ENCODE peak calls at places on chromosome 7, in ten cellular contexts. One of them, this sample, is unnamed.
A peak's percentile ranks its signal among the peaks of the same experiment; 100 is the strongest.

GRCh38 chr7:84251183-84251845 is 56.7 kb upstream of the SEMA3A start:
- DNase-seq in Right ventricle myocardium superior: no peak
- DNase-seq in HEK293T: no peak
- DNase-seq in CD4-positive, CD25-positive, alpha-beta regulatory T cell: no peak
- DNase-seq in foreskin fibroblast: peak; percentile 56
- DNase-seq in lower lobe of right lung: no peak
- DNase-seq in glomerular endothelial cell: no peak
- DNase-seq in stimulated activated CD8-positive, alpha-beta memory T cell treated with anti-CD3 and anti-CD28 coated beads, Interleukin-2, amount 100 ng/mL, for 1 hour: no peak
- DNase-seq in ecto neural progenitor cell: no peak
- DNase-seq in non-pigmented ciliary epithelial cell: peak; percentile 78
- DNase-seq in this sample: peak; percentile 91

GRCh38 chr7:71843677-71844076 is 568.5 kb downstream of the CALN1 start:
- DNase-seq in Right ventricle myocardium superior: no peak
- DNase-seq in HEK293T: no peak
- DNase-seq in CD4-positive, CD25-positive, alpha-beta regulatory T cell: no peak
- DNase-seq in foreskin fibroblast: no peak
- DNase-seq in lower lobe of right lung: no peak
- DNase-seq in glomerular endothelial cell: no peak
- DNase-seq in stimulated activated CD8-positive, alpha-beta memory T cell treated with anti-CD3 and anti-CD28 coated beads, Interleukin-2, amount 100 ng/mL, for 1 hour: no peak
- DNase-seq in ecto neural progenitor cell: no peak
- DNase-seq in non-pigmented ciliary epithelial cell: no peak
- DNase-seq in this sample: no peak

GRCh38 chr7:29207469-29207868 is 12.9 kb downstream of the CHN2 start:
- DNase-seq in Right ventricle myocardium superior: no peak
- DNase-seq in HEK293T: no peak
- DNase-seq in CD4-positive, CD25-positive, alpha-beta regulatory T cell: no peak
- DNase-seq in foreskin fibroblast: no peak
- DNase-seq in lower lobe of right lung: no peak
- DNase-seq in glomerular endothelial cell: no peak
- DNase-seq in stimulated activated CD8-positive, alpha-beta memory T cell treated with anti-CD3 and anti-CD28 coated beads, Interleukin-2, amount 100 ng/mL, for 1 hour: no peak
- DNase-seq in ecto neural progenitor cell: no peak
- DNase-seq in non-pigmented ciliary epithelial cell: no peak
- DNase-seq in this sample: no peak

GRCh38 chr7:115728518-115728917 is 302.0 kb downstream of the TFEC start:
- DNase-seq in Right ventricle myocardium superior: no peak
- DNase-seq in HEK293T: peak; percentile 37
- DNase-seq in CD4-positive, CD25-positive, alpha-beta regulatory T cell: no peak
- DNase-seq in foreskin fibroblast: no peak
- DNase-seq in lower lobe of right lung: no peak
- DNase-seq in glomerular endothelial cell: no peak
- DNase-seq in stimulated activated CD8-positive, alpha-beta memory T cell treated with anti-CD3 and anti-CD28 coated beads, Interleukin-2, amount 100 ng/mL, for 1 hour: no peak
- DNase-seq in ecto neural progenitor cell: peak; percentile 50
- DNase-seq in non-pigmented ciliary epithelial cell: no peak
- DNase-seq in this sample: no peak

GRCh38 chr7:159010951-159011820 is 133.5 kb downstream of the VIPR2 start:
- DNase-seq in Right ventricle myocardium superior: no peak
- DNase-seq in HEK293T: no peak
- DNase-seq in CD4-positive, CD25-positive, alpha-beta regulatory T cell: no peak
- DNase-seq in foreskin fibroblast: no peak
- DNase-seq in lower lobe of right lung: no peak
- DNase-seq in glomerular endothelial cell: no peak
- DNase-seq in stimulated activated CD8-positive, alpha-beta memory T cell treated with anti-CD3 and anti-CD28 coated beads, Interleukin-2, amount 100 ng/mL, for 1 hour: no peak
- DNase-seq in ecto neural progenitor cell: no peak
- DNase-seq in non-pigmented ciliary epithelial cell: no peak
- DNase-seq in this sample: no peak

GRCh38 chr7:140196361-140197217 is 19.8 kb upstream of the KDM7A start:
- DNase-seq in Right ventricle myocardium superior: peak; percentile 52
- DNase-seq in HEK293T: no peak
- DNase-seq in CD4-positive, CD25-positive, alpha-beta regulatory T cell: no peak
- DNase-seq in foreskin fibroblast: no peak
- DNase-seq in lower lobe of right lung: no peak
- DNase-seq in glomerular endothelial cell: no peak
- DNase-seq in stimulated activated CD8-positive, alpha-beta memory T cell treated with anti-CD3 and anti-CD28 coated beads, Interleukin-2, amount 100 ng/mL, for 1 hour: no peak
- DNase-seq in ecto neural progenitor cell: no peak
- DNase-seq in non-pigmented ciliary epithelial cell: no peak
- DNase-seq in this sample: peak; percentile 62

GRCh38 chr7:102953421-102953820 is 40.6 kb downstream of the LRRC17 start:
- DNase-seq in Right ventricle myocardium superior: no peak
- DNase-seq in HEK293T: no peak
- DNase-seq in CD4-positive, CD25-positive, alpha-beta regulatory T cell: no peak
- DNase-seq in foreskin fibroblast: no peak
- DNase-seq in lower lobe of right lung: no peak
- DNase-seq in glomerular endothelial cell: no peak
- DNase-seq in stimulated activated CD8-positive, alpha-beta memory T cell treated with anti-CD3 and anti-CD28 coated beads, Interleukin-2, amount 100 ng/mL, for 1 hour: no peak
- DNase-seq in ecto neural progenitor cell: no peak
- DNase-seq in non-pigmented ciliary epithelial cell: no peak
- DNase-seq in this sample: no peak

GRCh38 chr7:28301148-28301641 is 111.1 kb upstream of the CREB5 start:
- DNase-seq in Right ventricle myocardium superior: no peak
- DNase-seq in HEK293T: no peak
- DNase-seq in CD4-positive, CD25-positive, alpha-beta regulatory T cell: no peak
- DNase-seq in foreskin fibroblast: peak; percentile 33
- DNase-seq in lower lobe of right lung: peak; percentile 56
- DNase-seq in glomerular endothelial cell: no peak
- DNase-seq in stimulated activated CD8-positive, alpha-beta memory T cell treated with anti-CD3 and anti-CD28 coated beads, Interleukin-2, amount 100 ng/mL, for 1 hour: no peak
- DNase-seq in ecto neural progenitor cell: no peak
- DNase-seq in non-pigmented ciliary epithelial cell: no peak
- DNase-seq in this sample: peak; percentile 24

GRCh38 chr7:12030116-12030515 is 181.0 kb upstream of the TMEM106B start:
- DNase-seq in Right ventricle myocardium superior: no peak
- DNase-seq in HEK293T: no peak
- DNase-seq in CD4-positive, CD25-positive, alpha-beta regulatory T cell: no peak
- DNase-seq in foreskin fibroblast: no peak
- DNase-seq in lower lobe of right lung: no peak
- DNase-seq in glomerular endothelial cell: no peak
- DNase-seq in stimulated activated CD8-positive, alpha-beta memory T cell treated with anti-CD3 and anti-CD28 coated beads, Interleukin-2, amount 100 ng/mL, for 1 hour: no peak
- DNase-seq in ecto neural progenitor cell: no peak
- DNase-seq in non-pigmented ciliary epithelial cell: peak; percentile 60
- DNase-seq in this sample: peak; percentile 35

GRCh38 chr7:108301387-108301786 is 154.8 kb downstream of the NRCAM start:
- DNase-seq in Right ventricle myocardium superior: no peak
- DNase-seq in HEK293T: no peak
- DNase-seq in CD4-positive, CD25-positive, alpha-beta regulatory T cell: no peak
- DNase-seq in foreskin fibroblast: no peak
- DNase-seq in lower lobe of right lung: no peak
- DNase-seq in glomerular endothelial cell: no peak
- DNase-seq in stimulated activated CD8-positive, alpha-beta memory T cell treated with anti-CD3 and anti-CD28 coated beads, Interleukin-2, amount 100 ng/mL, for 1 hour: no peak
- DNase-seq in ecto neural progenitor cell: no peak
- DNase-seq in non-pigmented ciliary epithelial cell: no peak
- DNase-seq in this sample: no peak

GRCh38 chr7:98287486-98287959 is 6.0 kb downstream of the BRI3 start:
- DNase-seq in Right ventricle myocardium superior: no peak
- DNase-seq in HEK293T: no peak
- DNase-seq in CD4-positive, CD25-positive, alpha-beta regulatory T cell: no peak
- DNase-seq in foreskin fibroblast: no peak
- DNase-seq in lower lobe of right lung: peak; percentile 81
- DNase-seq in glomerular endothelial cell: no peak
- DNase-seq in stimulated activated CD8-positive, alpha-beta memory T cell treated with anti-CD3 and anti-CD28 coated beads, Interleukin-2, amount 100 ng/mL, for 1 hour: no peak
- DNase-seq in ecto neural progenitor cell: no peak
- DNase-seq in non-pigmented ciliary epithelial cell: no peak
- DNase-seq in this sample: no peak

GRCh38 chr7:55086413-55087201 is 67.8 kb downstream of the EGFR start:
- DNase-seq in Right ventricle myocardium superior: no peak
- DNase-seq in HEK293T: no peak
- DNase-seq in CD4-positive, CD25-positive, alpha-beta regulatory T cell: no peak
- DNase-seq in foreskin fibroblast: peak; percentile 66
- DNase-seq in lower lobe of right lung: no peak
- DNase-seq in glomerular endothelial cell: no peak
- DNase-seq in stimulated activated CD8-positive, alpha-beta memory T cell treated with anti-CD3 and anti-CD28 coated beads, Interleukin-2, amount 100 ng/mL, for 1 hour: no peak
- DNase-seq in ecto neural progenitor cell: no peak
- DNase-seq in non-pigmented ciliary epithelial cell: no peak
- DNase-seq in this sample: peak; percentile 88

GRCh38 chr7:113209449-113210203 is 91.3 kb upstream of the SMIM30 start:
- DNase-seq in Right ventricle myocardium superior: no peak
- DNase-seq in HEK293T: no peak
- DNase-seq in CD4-positive, CD25-positive, alpha-beta regulatory T cell: no peak
- DNase-seq in foreskin fibroblast: no peak
- DNase-seq in lower lobe of right lung: no peak
- DNase-seq in glomerular endothelial cell: no peak
- DNase-seq in stimulated activated CD8-positive, alpha-beta memory T cell treated with anti-CD3 and anti-CD28 coated beads, Interleukin-2, amount 100 ng/mL, for 1 hour: no peak
- DNase-seq in ecto neural progenitor cell: no peak
- DNase-seq in non-pigmented ciliary epithelial cell: no peak
- DNase-seq in this sample: no peak

GRCh38 chr7:12178317-12178716 is 32.8 kb upstream of the TMEM106B start:
- DNase-seq in Right ventricle myocardium superior: no peak
- DNase-seq in HEK293T: no peak
- DNase-seq in CD4-positive, CD25-positive, alpha-beta regulatory T cell: no peak
- DNase-seq in foreskin fibroblast: no peak
- DNase-seq in lower lobe of right lung: no peak
- DNase-seq in glomerular endothelial cell: no peak
- DNase-seq in stimulated activated CD8-positive, alpha-beta memory T cell treated with anti-CD3 and anti-CD28 coated beads, Interleukin-2, amount 100 ng/mL, for 1 hour: no peak
- DNase-seq in ecto neural progenitor cell: no peak
- DNase-seq in non-pigmented ciliary epithelial cell: no peak
- DNase-seq in this sample: no peak

GRCh38 chr7:116920359-116920758 is 32.9 kb upstream of the ST7 start:
- DNase-seq in Right ventricle myocardium superior: no peak
- DNase-seq in HEK293T: no peak
- DNase-seq in CD4-positive, CD25-positive, alpha-beta regulatory T cell: no peak
- DNase-seq in foreskin fibroblast: no peak
- DNase-seq in lower lobe of right lung: no peak
- DNase-seq in glomerular endothelial cell: no peak
- DNase-seq in stimulated activated CD8-positive, alpha-beta memory T cell treated with anti-CD3 and anti-CD28 coated beads, Interleukin-2, amount 100 ng/mL, for 1 hour: no peak
- DNase-seq in ecto neural progenitor cell: no peak
- DNase-seq in non-pigmented ciliary epithelial cell: no peak
- DNase-seq in this sample: no peak

GRCh38 chr7:155965010-155965409 is 152.7 kb upstream of the SHH start:
- DNase-seq in Right ventricle myocardium superior: no peak
- DNase-seq in HEK293T: no peak
- DNase-seq in CD4-positive, CD25-positive, alpha-beta regulatory T cell: no peak
- DNase-seq in foreskin fibroblast: no peak
- DNase-seq in lower lobe of right lung: no peak
- DNase-seq in glomerular endothelial cell: no peak
- DNase-seq in stimulated activated CD8-positive, alpha-beta memory T cell treated with anti-CD3 and anti-CD28 coated beads, Interleukin-2, amount 100 ng/mL, for 1 hour: no peak
- DNase-seq in ecto neural progenitor cell: no peak
- DNase-seq in non-pigmented ciliary epithelial cell: no peak
- DNase-seq in this sample: no peak

GRCh38 chr7:72030994-72031667 is 381.0 kb downstream of the CALN1 start:
- DNase-seq in Right ventricle myocardium superior: no peak
- DNase-seq in HEK293T: no peak
- DNase-seq in CD4-positive, CD25-positive, alpha-beta regulatory T cell: no peak
- DNase-seq in foreskin fibroblast: no peak
- DNase-seq in lower lobe of right lung: no peak
- DNase-seq in glomerular endothelial cell: no peak
- DNase-seq in stimulated activated CD8-positive, alpha-beta memory T cell treated with anti-CD3 and anti-CD28 coated beads, Interleukin-2, amount 100 ng/mL, for 1 hour: no peak
- DNase-seq in ecto neural progenitor cell: no peak
- DNase-seq in non-pigmented ciliary epithelial cell: no peak
- DNase-seq in this sample: no peak

GRCh38 chr7:70762697-70763096 is 369.2 kb upstream of the GALNT17 start:
- DNase-seq in Right ventricle myocardium superior: no peak
- DNase-seq in HEK293T: no peak
- DNase-seq in CD4-positive, CD25-positive, alpha-beta regulatory T cell: no peak
- DNase-seq in foreskin fibroblast: no peak
- DNase-seq in lower lobe of right lung: no peak
- DNase-seq in glomerular endothelial cell: no peak
- DNase-seq in stimulated activated CD8-positive, alpha-beta memory T cell treated with anti-CD3 and anti-CD28 coated beads, Interleukin-2, amount 100 ng/mL, for 1 hour: no peak
- DNase-seq in ecto neural progenitor cell: no peak
- DNase-seq in non-pigmented ciliary epithelial cell: no peak
- DNase-seq in this sample: no peak

GRCh38 chr7:158865462-158865922 is 9.1 kb downstream of the DYNC2I1 start:
- DNase-seq in Right ventricle myocardium superior: no peak
- DNase-seq in HEK293T: no peak
- DNase-seq in CD4-positive, CD25-positive, alpha-beta regulatory T cell: no peak
- DNase-seq in foreskin fibroblast: peak; percentile 40
- DNase-seq in lower lobe of right lung: no peak
- DNase-seq in glomerular endothelial cell: no peak
- DNase-seq in stimulated activated CD8-positive, alpha-beta memory T cell treated with anti-CD3 and anti-CD28 coated beads, Interleukin-2, amount 100 ng/mL, for 1 hour: no peak
- DNase-seq in ecto neural progenitor cell: no peak
- DNase-seq in non-pigmented ciliary epithelial cell: no peak
- DNase-seq in this sample: no peak

GRCh38 chr7:136549756-136550155 is 318.7 kb upstream of the CHRM2 start:
- DNase-seq in Right ventricle myocardium superior: no peak
- DNase-seq in HEK293T: no peak
- DNase-seq in CD4-positive, CD25-positive, alpha-beta regulatory T cell: no peak
- DNase-seq in foreskin fibroblast: no peak
- DNase-seq in lower lobe of right lung: no peak
- DNase-seq in glomerular endothelial cell: no peak
- DNase-seq in stimulated activated CD8-positive, alpha-beta memory T cell treated with anti-CD3 and anti-CD28 coated beads, Interleukin-2, amount 100 ng/mL, for 1 hour: no peak
- DNase-seq in ecto neural progenitor cell: no peak
- DNase-seq in non-pigmented ciliary epithelial cell: no peak
- DNase-seq in this sample: no peak

GRCh38 chr7:28957064-28957821 is 887 bp downstream of the TRIL start:
- DNase-seq in Right ventricle myocardium superior: peak; percentile 60
- DNase-seq in HEK293T: no peak
- DNase-seq in CD4-positive, CD25-positive, alpha-beta regulatory T cell: no peak
- DNase-seq in foreskin fibroblast: no peak
- DNase-seq in lower lobe of right lung: peak; percentile 52
- DNase-seq in glomerular endothelial cell: no peak
- DNase-seq in stimulated activated CD8-positive, alpha-beta memory T cell treated with anti-CD3 and anti-CD28 coated beads, Interleukin-2, amount 100 ng/mL, for 1 hour: no peak
- DNase-seq in ecto neural progenitor cell: peak; percentile 77
- DNase-seq in non-pigmented ciliary epithelial cell: no peak
- DNase-seq in this sample: no peak

GRCh38 chr7:91193141-91193540 is 71.1 kb upstream of the FZD1 start:
- DNase-seq in Right ventricle myocardium superior: no peak
- DNase-seq in HEK293T: no peak
- DNase-seq in CD4-positive, CD25-positive, alpha-beta regulatory T cell: no peak
- DNase-seq in foreskin fibroblast: peak; percentile 32
- DNase-seq in lower lobe of right lung: no peak
- DNase-seq in glomerular endothelial cell: no peak
- DNase-seq in stimulated activated CD8-positive, alpha-beta memory T cell treated with anti-CD3 and anti-CD28 coated beads, Interleukin-2, amount 100 ng/mL, for 1 hour: no peak
- DNase-seq in ecto neural progenitor cell: no peak
- DNase-seq in non-pigmented ciliary epithelial cell: no peak
- DNase-seq in this sample: no peak

GRCh38 chr7:88791891-88792290 is 3.6 kb downstream of the TEX47 start:
- DNase-seq in Right ventricle myocardium superior: no peak
- DNase-seq in HEK293T: no peak
- DNase-seq in CD4-positive, CD25-positive, alpha-beta regulatory T cell: no peak
- DNase-seq in foreskin fibroblast: no peak
- DNase-seq in lower lobe of right lung: no peak
- DNase-seq in glomerular endothelial cell: no peak
- DNase-seq in stimulated activated CD8-positive, alpha-beta memory T cell treated with anti-CD3 and anti-CD28 coated beads, Interleukin-2, amount 100 ng/mL, for 1 hour: no peak
- DNase-seq in ecto neural progenitor cell: no peak
- DNase-seq in non-pigmented ciliary epithelial cell: no peak
- DNase-seq in this sample: no peak

GRCh38 chr7:100011516-100011915 is 3.9 kb upstream of the ZKSCAN1 start:
- DNase-seq in Right ventricle myocardium superior: no peak
- DNase-seq in HEK293T: no peak
- DNase-seq in CD4-positive, CD25-positive, alpha-beta regulatory T cell: no peak
- DNase-seq in foreskin fibroblast: no peak
- DNase-seq in lower lobe of right lung: no peak
- DNase-seq in glomerular endothelial cell: no peak
- DNase-seq in stimulated activated CD8-positive, alpha-beta memory T cell treated with anti-CD3 and anti-CD28 coated beads, Interleukin-2, amount 100 ng/mL, for 1 hour: no peak
- DNase-seq in ecto neural progenitor cell: no peak
- DNase-seq in non-pigmented ciliary epithelial cell: no peak
- DNase-seq in this sample: no peak

GRCh38 chr7:100900978-100901377 is 5.3 kb upstream of the ACHE start:
- DNase-seq in Right ventricle myocardium superior: no peak
- DNase-seq in HEK293T: no peak
- DNase-seq in CD4-positive, CD25-positive, alpha-beta regulatory T cell: no peak
- DNase-seq in foreskin fibroblast: no peak
- DNase-seq in lower lobe of right lung: no peak
- DNase-seq in glomerular endothelial cell: no peak
- DNase-seq in stimulated activated CD8-positive, alpha-beta memory T cell treated with anti-CD3 and anti-CD28 coated beads, Interleukin-2, amount 100 ng/mL, for 1 hour: no peak
- DNase-seq in ecto neural progenitor cell: no peak
- DNase-seq in non-pigmented ciliary epithelial cell: no peak
- DNase-seq in this sample: no peak

GRCh38 chr7:157662110-157662791 is 325.4 kb downstream of the DNAJB6 start:
- DNase-seq in Right ventricle myocardium superior: no peak
- DNase-seq in HEK293T: no peak
- DNase-seq in CD4-positive, CD25-positive, alpha-beta regulatory T cell: no peak
- DNase-seq in foreskin fibroblast: no peak
- DNase-seq in lower lobe of right lung: no peak
- DNase-seq in glomerular endothelial cell: no peak
- DNase-seq in stimulated activated CD8-positive, alpha-beta memory T cell treated with anti-CD3 and anti-CD28 coated beads, Interleukin-2, amount 100 ng/mL, for 1 hour: no peak
- DNase-seq in ecto neural progenitor cell: no peak
- DNase-seq in non-pigmented ciliary epithelial cell: no peak
- DNase-seq in this sample: no peak

GRCh38 chr7:12297709-12298108 is 86.6 kb downstream of the TMEM106B start:
- DNase-seq in Right ventricle myocardium superior: no peak
- DNase-seq in HEK293T: no peak
- DNase-seq in CD4-positive, CD25-positive, alpha-beta regulatory T cell: no peak
- DNase-seq in foreskin fibroblast: no peak
- DNase-seq in lower lobe of right lung: no peak
- DNase-seq in glomerular endothelial cell: no peak
- DNase-seq in stimulated activated CD8-positive, alpha-beta memory T cell treated with anti-CD3 and anti-CD28 coated beads, Interleukin-2, amount 100 ng/mL, for 1 hour: no peak
- DNase-seq in ecto neural progenitor cell: no peak
- DNase-seq in non-pigmented ciliary epithelial cell: no peak
- DNase-seq in this sample: no peak

GRCh38 chr7:3559178-3559765 is 258.2 kb downstream of the SDK1 start:
- DNase-seq in Right ventricle myocardium superior: no peak
- DNase-seq in HEK293T: no peak
- DNase-seq in CD4-positive, CD25-positive, alpha-beta regulatory T cell: no peak
- DNase-seq in foreskin fibroblast: peak; percentile 85
- DNase-seq in lower lobe of right lung: no peak
- DNase-seq in glomerular endothelial cell: peak; percentile 76
- DNase-seq in stimulated activated CD8-positive, alpha-beta memory T cell treated with anti-CD3 and anti-CD28 coated beads, Interleukin-2, amount 100 ng/mL, for 1 hour: no peak
- DNase-seq in ecto neural progenitor cell: no peak
- DNase-seq in non-pigmented ciliary epithelial cell: peak; percentile 86
- DNase-seq in this sample: peak; percentile 91

This sample was measured in astrocyte of the cerebellum.